ENCODE peak calls at places on chromosomes 5 and 9, in six cellular contexts. One of them, this sample, is unnamed.

GRCh38 chr5:147507480-147508126 is 2.3 kb downstream of the DPYSL3 start:
- DNase-seq in stimulated activated CD4-positive, alpha-beta T cell treated with anti-CD3 and anti-CD28 coated beads, Interleukin-2, amount 100 ng/mL, for 24 hours: no peak
- DNase-seq in stimulated activated CD8-positive, alpha-beta memory T cell treated with anti-CD3 and anti-CD28 coated beads, Interleukin-4, amount 100 ng/mL, for 24 hours: no peak
- DNase-seq in dorsolateral prefrontal cortex: no peak
- DNase-seq in NCI-H2081 treated with DMSO at 0.1 percent for 48 hours: no peak
- DNase-seq in activated naive CD8-positive, alpha-beta T cell treated with anti-CD3 and anti-CD28 coated beads, Interleukin-2, amount 50 U/mL, for 24 hours: no peak
- DNase-seq in this sample: no peak

GRCh38 chr9:34496149-34496712 is 26.6 kb downstream of the ENHO start:
- DNase-seq in stimulated activated CD4-positive, alpha-beta T cell treated with anti-CD3 and anti-CD28 coated beads, Interleukin-2, amount 100 ng/mL, for 24 hours: no peak
- DNase-seq in stimulated activated CD8-positive, alpha-beta memory T cell treated with anti-CD3 and anti-CD28 coated beads, Interleukin-4, amount 100 ng/mL, for 24 hours: no peak
- DNase-seq in dorsolateral prefrontal cortex: no peak
- DNase-seq in NCI-H2081 treated with DMSO at 0.1 percent for 48 hours: no peak
- DNase-seq in activated naive CD8-positive, alpha-beta T cell treated with anti-CD3 and anti-CD28 coated beads, Interleukin-2, amount 50 U/mL, for 24 hours: no peak
- DNase-seq in this sample: no peak

GRCh38 chr5:7754997-7755596 is 95.8 kb downstream of the CFAP90 start:
- DNase-seq in stimulated activated CD4-positive, alpha-beta T cell treated with anti-CD3 and anti-CD28 coated beads, Interleukin-2, amount 100 ng/mL, for 24 hours: peak
- DNase-seq in stimulated activated CD8-positive, alpha-beta memory T cell treated with anti-CD3 and anti-CD28 coated beads, Interleukin-4, amount 100 ng/mL, for 24 hours: peak
- DNase-seq in dorsolateral prefrontal cortex: peak
- DNase-seq in NCI-H2081 treated with DMSO at 0.1 percent for 48 hours: no peak
- DNase-seq in activated naive CD8-positive, alpha-beta T cell treated with anti-CD3 and anti-CD28 coated beads, Interleukin-2, amount 50 U/mL, for 24 hours: peak
- DNase-seq in this sample: peak

GRCh38 chr9:4742246-4742645 is 1.2 kb upstream of the AK3 start:
- DNase-seq in stimulated activated CD4-positive, alpha-beta T cell treated with anti-CD3 and anti-CD28 coated beads, Interleukin-2, amount 100 ng/mL, for 24 hours: no peak
- DNase-seq in stimulated activated CD8-positive, alpha-beta memory T cell treated with anti-CD3 and anti-CD28 coated beads, Interleukin-4, amount 100 ng/mL, for 24 hours: no peak
- DNase-seq in dorsolateral prefrontal cortex: no peak
- DNase-seq in NCI-H2081 treated with DMSO at 0.1 percent for 48 hours: no peak
- DNase-seq in activated naive CD8-positive, alpha-beta T cell treated with anti-CD3 and anti-CD28 coated beads, Interleukin-2, amount 50 U/mL, for 24 hours: no peak
- DNase-seq in this sample: no peak

GRCh38 chr5:139481580-139482049 is 943 bp downstream of the STING1 start:
- DNase-seq in stimulated activated CD4-positive, alpha-beta T cell treated with anti-CD3 and anti-CD28 coated beads, Interleukin-2, amount 100 ng/mL, for 24 hours: peak
- DNase-seq in stimulated activated CD8-positive, alpha-beta memory T cell treated with anti-CD3 and anti-CD28 coated beads, Interleukin-4, amount 100 ng/mL, for 24 hours: no peak
- DNase-seq in dorsolateral prefrontal cortex: no peak
- DNase-seq in NCI-H2081 treated with DMSO at 0.1 percent for 48 hours: no peak
- DNase-seq in activated naive CD8-positive, alpha-beta T cell treated with anti-CD3 and anti-CD28 coated beads, Interleukin-2, amount 50 U/mL, for 24 hours: no peak
- DNase-seq in this sample: peak

GRCh38 chr5:141848771-141849370 is 29.3 kb downstream of the PCDH1 start:
- DNase-seq in stimulated activated CD4-positive, alpha-beta T cell treated with anti-CD3 and anti-CD28 coated beads, Interleukin-2, amount 100 ng/mL, for 24 hours: peak
- DNase-seq in stimulated activated CD8-positive, alpha-beta memory T cell treated with anti-CD3 and anti-CD28 coated beads, Interleukin-4, amount 100 ng/mL, for 24 hours: peak
- DNase-seq in dorsolateral prefrontal cortex: no peak
- DNase-seq in NCI-H2081 treated with DMSO at 0.1 percent for 48 hours: no peak
- DNase-seq in activated naive CD8-positive, alpha-beta T cell treated with anti-CD3 and anti-CD28 coated beads, Interleukin-2, amount 50 U/mL, for 24 hours: peak
- DNase-seq in this sample: peak

GRCh38 chr5:4785971-4786370 is 354.2 kb upstream of the ADAMTS16 start:
- DNase-seq in stimulated activated CD4-positive, alpha-beta T cell treated with anti-CD3 and anti-CD28 coated beads, Interleukin-2, amount 100 ng/mL, for 24 hours: no peak
- DNase-seq in stimulated activated CD8-positive, alpha-beta memory T cell treated with anti-CD3 and anti-CD28 coated beads, Interleukin-4, amount 100 ng/mL, for 24 hours: no peak
- DNase-seq in dorsolateral prefrontal cortex: no peak
- DNase-seq in NCI-H2081 treated with DMSO at 0.1 percent for 48 hours: no peak
- DNase-seq in activated naive CD8-positive, alpha-beta T cell treated with anti-CD3 and anti-CD28 coated beads, Interleukin-2, amount 50 U/mL, for 24 hours: no peak
- DNase-seq in this sample: no peak

GRCh38 chr5:127068771-127069330 is 4.5 kb downstream of the C5orf63 start:
- DNase-seq in stimulated activated CD4-positive, alpha-beta T cell treated with anti-CD3 and anti-CD28 coated beads, Interleukin-2, amount 100 ng/mL, for 24 hours: no peak
- DNase-seq in stimulated activated CD8-positive, alpha-beta memory T cell treated with anti-CD3 and anti-CD28 coated beads, Interleukin-4, amount 100 ng/mL, for 24 hours: no peak
- DNase-seq in dorsolateral prefrontal cortex: no peak
- DNase-seq in NCI-H2081 treated with DMSO at 0.1 percent for 48 hours: no peak
- DNase-seq in activated naive CD8-positive, alpha-beta T cell treated with anti-CD3 and anti-CD28 coated beads, Interleukin-2, amount 50 U/mL, for 24 hours: no peak
- DNase-seq in this sample: no peak

GRCh38 chr9:23537192-23538059 is 288.6 kb downstream of the ELAVL2 start:
- DNase-seq in stimulated activated CD4-positive, alpha-beta T cell treated with anti-CD3 and anti-CD28 coated beads, Interleukin-2, amount 100 ng/mL, for 24 hours: no peak
- DNase-seq in stimulated activated CD8-positive, alpha-beta memory T cell treated with anti-CD3 and anti-CD28 coated beads, Interleukin-4, amount 100 ng/mL, for 24 hours: no peak
- DNase-seq in dorsolateral prefrontal cortex: no peak
- DNase-seq in NCI-H2081 treated with DMSO at 0.1 percent for 48 hours: no peak
- DNase-seq in activated naive CD8-positive, alpha-beta T cell treated with anti-CD3 and anti-CD28 coated beads, Interleukin-2, amount 50 U/mL, for 24 hours: no peak
- DNase-seq in this sample: no peak

GRCh38 chr5:137206030-137206715 is 293.0 kb downstream of the SPOCK1 start:
- DNase-seq in stimulated activated CD4-positive, alpha-beta T cell treated with anti-CD3 and anti-CD28 coated beads, Interleukin-2, amount 100 ng/mL, for 24 hours: no peak
- DNase-seq in stimulated activated CD8-positive, alpha-beta memory T cell treated with anti-CD3 and anti-CD28 coated beads, Interleukin-4, amount 100 ng/mL, for 24 hours: no peak
- DNase-seq in dorsolateral prefrontal cortex: no peak
- DNase-seq in NCI-H2081 treated with DMSO at 0.1 percent for 48 hours: no peak
- DNase-seq in activated naive CD8-positive, alpha-beta T cell treated with anti-CD3 and anti-CD28 coated beads, Interleukin-2, amount 50 U/mL, for 24 hours: no peak
- DNase-seq in this sample: no peak

GRCh38 chr5:132662925-132663770 is 5.2 kb downstream of the IL13 start:
- DNase-seq in stimulated activated CD4-positive, alpha-beta T cell treated with anti-CD3 and anti-CD28 coated beads, Interleukin-2, amount 100 ng/mL, for 24 hours: peak
- DNase-seq in stimulated activated CD8-positive, alpha-beta memory T cell treated with anti-CD3 and anti-CD28 coated beads, Interleukin-4, amount 100 ng/mL, for 24 hours: peak
- DNase-seq in dorsolateral prefrontal cortex: no peak
- DNase-seq in NCI-H2081 treated with DMSO at 0.1 percent for 48 hours: no peak
- DNase-seq in activated naive CD8-positive, alpha-beta T cell treated with anti-CD3 and anti-CD28 coated beads, Interleukin-2, amount 50 U/mL, for 24 hours: peak
- DNase-seq in this sample: peak

GRCh38 chr5:1772634-1773033 is 27.0 kb downstream of the MRPL36 start:
- DNase-seq in stimulated activated CD4-positive, alpha-beta T cell treated with anti-CD3 and anti-CD28 coated beads, Interleukin-2, amount 100 ng/mL, for 24 hours: no peak
- DNase-seq in stimulated activated CD8-positive, alpha-beta memory T cell treated with anti-CD3 and anti-CD28 coated beads, Interleukin-4, amount 100 ng/mL, for 24 hours: no peak
- DNase-seq in dorsolateral prefrontal cortex: no peak
- DNase-seq in NCI-H2081 treated with DMSO at 0.1 percent for 48 hours: no peak
- DNase-seq in activated naive CD8-positive, alpha-beta T cell treated with anti-CD3 and anti-CD28 coated beads, Interleukin-2, amount 50 U/mL, for 24 hours: no peak
- DNase-seq in this sample: no peak

GRCh38 chr9:14293801-14294200 is 20.1 kb downstream of the NFIB start:
- DNase-seq in stimulated activated CD4-positive, alpha-beta T cell treated with anti-CD3 and anti-CD28 coated beads, Interleukin-2, amount 100 ng/mL, for 24 hours: no peak
- DNase-seq in stimulated activated CD8-positive, alpha-beta memory T cell treated with anti-CD3 and anti-CD28 coated beads, Interleukin-4, amount 100 ng/mL, for 24 hours: no peak
- DNase-seq in dorsolateral prefrontal cortex: no peak
- DNase-seq in NCI-H2081 treated with DMSO at 0.1 percent for 48 hours: no peak
- DNase-seq in activated naive CD8-positive, alpha-beta T cell treated with anti-CD3 and anti-CD28 coated beads, Interleukin-2, amount 50 U/mL, for 24 hours: no peak
- DNase-seq in this sample: no peak

GRCh38 chr5:637581-638450 is 25.7 kb downstream of the CEP72 start:
- DNase-seq in stimulated activated CD4-positive, alpha-beta T cell treated with anti-CD3 and anti-CD28 coated beads, Interleukin-2, amount 100 ng/mL, for 24 hours: no peak
- DNase-seq in stimulated activated CD8-positive, alpha-beta memory T cell treated with anti-CD3 and anti-CD28 coated beads, Interleukin-4, amount 100 ng/mL, for 24 hours: no peak
- DNase-seq in dorsolateral prefrontal cortex: no peak
- DNase-seq in NCI-H2081 treated with DMSO at 0.1 percent for 48 hours: no peak
- DNase-seq in activated naive CD8-positive, alpha-beta T cell treated with anti-CD3 and anti-CD28 coated beads, Interleukin-2, amount 50 U/mL, for 24 hours: no peak
- DNase-seq in this sample: no peak

GRCh38 chr5:78927657-78928282 is 57.3 kb downstream of the ARSB start:
- DNase-seq in stimulated activated CD4-positive, alpha-beta T cell treated with anti-CD3 and anti-CD28 coated beads, Interleukin-2, amount 100 ng/mL, for 24 hours: no peak
- DNase-seq in stimulated activated CD8-positive, alpha-beta memory T cell treated with anti-CD3 and anti-CD28 coated beads, Interleukin-4, amount 100 ng/mL, for 24 hours: no peak
- DNase-seq in dorsolateral prefrontal cortex: no peak
- DNase-seq in NCI-H2081 treated with DMSO at 0.1 percent for 48 hours: no peak
- DNase-seq in activated naive CD8-positive, alpha-beta T cell treated with anti-CD3 and anti-CD28 coated beads, Interleukin-2, amount 50 U/mL, for 24 hours: no peak
- DNase-seq in this sample: no peak

GRCh38 chr9:32832354-32832753 is 49.0 kb downstream of the TMEM215 start:
- DNase-seq in stimulated activated CD4-positive, alpha-beta T cell treated with anti-CD3 and anti-CD28 coated beads, Interleukin-2, amount 100 ng/mL, for 24 hours: no peak
- DNase-seq in stimulated activated CD8-positive, alpha-beta memory T cell treated with anti-CD3 and anti-CD28 coated beads, Interleukin-4, amount 100 ng/mL, for 24 hours: no peak
- DNase-seq in dorsolateral prefrontal cortex: no peak
- DNase-seq in NCI-H2081 treated with DMSO at 0.1 percent for 48 hours: no peak
- DNase-seq in activated naive CD8-positive, alpha-beta T cell treated with anti-CD3 and anti-CD28 coated beads, Interleukin-2, amount 50 U/mL, for 24 hours: no peak
- DNase-seq in this sample: no peak

GRCh38 chr5:93336330-93337110 is 244.5 kb downstream of the NR2F1-AS1 start:
- DNase-seq in stimulated activated CD4-positive, alpha-beta T cell treated with anti-CD3 and anti-CD28 coated beads, Interleukin-2, amount 100 ng/mL, for 24 hours: no peak
- DNase-seq in stimulated activated CD8-positive, alpha-beta memory T cell treated with anti-CD3 and anti-CD28 coated beads, Interleukin-4, amount 100 ng/mL, for 24 hours: no peak
- DNase-seq in dorsolateral prefrontal cortex: no peak
- DNase-seq in NCI-H2081 treated with DMSO at 0.1 percent for 48 hours: no peak
- DNase-seq in activated naive CD8-positive, alpha-beta T cell treated with anti-CD3 and anti-CD28 coated beads, Interleukin-2, amount 50 U/mL, for 24 hours: no peak
- DNase-seq in this sample: no peak

GRCh38 chr9:88477300-88477751 is 57.7 kb upstream of the NXNL2 start:
- DNase-seq in stimulated activated CD4-positive, alpha-beta T cell treated with anti-CD3 and anti-CD28 coated beads, Interleukin-2, amount 100 ng/mL, for 24 hours: no peak
- DNase-seq in stimulated activated CD8-positive, alpha-beta memory T cell treated with anti-CD3 and anti-CD28 coated beads, Interleukin-4, amount 100 ng/mL, for 24 hours: no peak
- DNase-seq in dorsolateral prefrontal cortex: no peak
- DNase-seq in NCI-H2081 treated with DMSO at 0.1 percent for 48 hours: no peak
- DNase-seq in activated naive CD8-positive, alpha-beta T cell treated with anti-CD3 and anti-CD28 coated beads, Interleukin-2, amount 50 U/mL, for 24 hours: no peak
- DNase-seq in this sample: no peak

GRCh38 chr5:1709186-1709803 is 90.3 kb downstream of the MRPL36 start:
- DNase-seq in stimulated activated CD4-positive, alpha-beta T cell treated with anti-CD3 and anti-CD28 coated beads, Interleukin-2, amount 100 ng/mL, for 24 hours: no peak
- DNase-seq in stimulated activated CD8-positive, alpha-beta memory T cell treated with anti-CD3 and anti-CD28 coated beads, Interleukin-4, amount 100 ng/mL, for 24 hours: no peak
- DNase-seq in dorsolateral prefrontal cortex: no peak
- DNase-seq in NCI-H2081 treated with DMSO at 0.1 percent for 48 hours: no peak
- DNase-seq in activated naive CD8-positive, alpha-beta T cell treated with anti-CD3 and anti-CD28 coated beads, Interleukin-2, amount 50 U/mL, for 24 hours: no peak
- DNase-seq in this sample: no peak

GRCh38 chr9:136191549-136192286 is 13.2 kb downstream of the LHX3 start:
- DNase-seq in stimulated activated CD4-positive, alpha-beta T cell treated with anti-CD3 and anti-CD28 coated beads, Interleukin-2, amount 100 ng/mL, for 24 hours: no peak
- DNase-seq in stimulated activated CD8-positive, alpha-beta memory T cell treated with anti-CD3 and anti-CD28 coated beads, Interleukin-4, amount 100 ng/mL, for 24 hours: no peak
- DNase-seq in dorsolateral prefrontal cortex: no peak
- DNase-seq in NCI-H2081 treated with DMSO at 0.1 percent for 48 hours: no peak
- DNase-seq in activated naive CD8-positive, alpha-beta T cell treated with anti-CD3 and anti-CD28 coated beads, Interleukin-2, amount 50 U/mL, for 24 hours: no peak
- DNase-seq in this sample: no peak

GRCh38 chr5:150343994-150344393 is 13.5 kb upstream of the TCOF1 start:
- DNase-seq in stimulated activated CD4-positive, alpha-beta T cell treated with anti-CD3 and anti-CD28 coated beads, Interleukin-2, amount 100 ng/mL, for 24 hours: no peak
- DNase-seq in stimulated activated CD8-positive, alpha-beta memory T cell treated with anti-CD3 and anti-CD28 coated beads, Interleukin-4, amount 100 ng/mL, for 24 hours: no peak
- DNase-seq in dorsolateral prefrontal cortex: no peak
- DNase-seq in NCI-H2081 treated with DMSO at 0.1 percent for 48 hours: no peak
- DNase-seq in activated naive CD8-positive, alpha-beta T cell treated with anti-CD3 and anti-CD28 coated beads, Interleukin-2, amount 50 U/mL, for 24 hours: no peak
- DNase-seq in this sample: no peak

GRCh38 chr5:172870261-172870806 is 36.3 kb downstream of the ERGIC1 start:
- DNase-seq in stimulated activated CD4-positive, alpha-beta T cell treated with anti-CD3 and anti-CD28 coated beads, Interleukin-2, amount 100 ng/mL, for 24 hours: no peak
- DNase-seq in stimulated activated CD8-positive, alpha-beta memory T cell treated with anti-CD3 and anti-CD28 coated beads, Interleukin-4, amount 100 ng/mL, for 24 hours: no peak
- DNase-seq in dorsolateral prefrontal cortex: no peak
- DNase-seq in NCI-H2081 treated with DMSO at 0.1 percent for 48 hours: no peak
- DNase-seq in activated naive CD8-positive, alpha-beta T cell treated with anti-CD3 and anti-CD28 coated beads, Interleukin-2, amount 50 U/mL, for 24 hours: no peak
- DNase-seq in this sample: no peak

GRCh38 chr9:78612089-78612488 is 315.2 kb downstream of the PSAT1 start:
- DNase-seq in stimulated activated CD4-positive, alpha-beta T cell treated with anti-CD3 and anti-CD28 coated beads, Interleukin-2, amount 100 ng/mL, for 24 hours: no peak
- DNase-seq in stimulated activated CD8-positive, alpha-beta memory T cell treated with anti-CD3 and anti-CD28 coated beads, Interleukin-4, amount 100 ng/mL, for 24 hours: no peak
- DNase-seq in dorsolateral prefrontal cortex: no peak
- DNase-seq in NCI-H2081 treated with DMSO at 0.1 percent for 48 hours: no peak
- DNase-seq in activated naive CD8-positive, alpha-beta T cell treated with anti-CD3 and anti-CD28 coated beads, Interleukin-2, amount 50 U/mL, for 24 hours: no peak
- DNase-seq in this sample: no peak

GRCh38 chr9:5592904-5593303 is 36.0 kb upstream of the RIC1 start:
- DNase-seq in stimulated activated CD4-positive, alpha-beta T cell treated with anti-CD3 and anti-CD28 coated beads, Interleukin-2, amount 100 ng/mL, for 24 hours: no peak
- DNase-seq in stimulated activated CD8-positive, alpha-beta memory T cell treated with anti-CD3 and anti-CD28 coated beads, Interleukin-4, amount 100 ng/mL, for 24 hours: no peak
- DNase-seq in dorsolateral prefrontal cortex: no peak
- DNase-seq in NCI-H2081 treated with DMSO at 0.1 percent for 48 hours: no peak
- DNase-seq in activated naive CD8-positive, alpha-beta T cell treated with anti-CD3 and anti-CD28 coated beads, Interleukin-2, amount 50 U/mL, for 24 hours: no peak
- DNase-seq in this sample: no peak

GRCh38 chr9:135802876-135803419 is 101.0 kb downstream of the KCNT1 start:
- DNase-seq in stimulated activated CD4-positive, alpha-beta T cell treated with anti-CD3 and anti-CD28 coated beads, Interleukin-2, amount 100 ng/mL, for 24 hours: no peak
- DNase-seq in stimulated activated CD8-positive, alpha-beta memory T cell treated with anti-CD3 and anti-CD28 coated beads, Interleukin-4, amount 100 ng/mL, for 24 hours: no peak
- DNase-seq in dorsolateral prefrontal cortex: no peak
- DNase-seq in NCI-H2081 treated with DMSO at 0.1 percent for 48 hours: no peak
- DNase-seq in activated naive CD8-positive, alpha-beta T cell treated with anti-CD3 and anti-CD28 coated beads, Interleukin-2, amount 50 U/mL, for 24 hours: no peak
- DNase-seq in this sample: no peak

GRCh38 chr9:14221558-14221957 is 92.4 kb downstream of the NFIB start:
- DNase-seq in stimulated activated CD4-positive, alpha-beta T cell treated with anti-CD3 and anti-CD28 coated beads, Interleukin-2, amount 100 ng/mL, for 24 hours: no peak
- DNase-seq in stimulated activated CD8-positive, alpha-beta memory T cell treated with anti-CD3 and anti-CD28 coated beads, Interleukin-4, amount 100 ng/mL, for 24 hours: no peak
- DNase-seq in dorsolateral prefrontal cortex: no peak
- DNase-seq in NCI-H2081 treated with DMSO at 0.1 percent for 48 hours: no peak
- DNase-seq in activated naive CD8-positive, alpha-beta T cell treated with anti-CD3 and anti-CD28 coated beads, Interleukin-2, amount 50 U/mL, for 24 hours: no peak
- DNase-seq in this sample: no peak

GRCh38 chr9:129888085-129888808 is 53.0 kb downstream of the USP20 start:
- DNase-seq in stimulated activated CD4-positive, alpha-beta T cell treated with anti-CD3 and anti-CD28 coated beads, Interleukin-2, amount 100 ng/mL, for 24 hours: peak
- DNase-seq in stimulated activated CD8-positive, alpha-beta memory T cell treated with anti-CD3 and anti-CD28 coated beads, Interleukin-4, amount 100 ng/mL, for 24 hours: peak
- DNase-seq in dorsolateral prefrontal cortex: no peak
- DNase-seq in NCI-H2081 treated with DMSO at 0.1 percent for 48 hours: no peak
- DNase-seq in activated naive CD8-positive, alpha-beta T cell treated with anti-CD3 and anti-CD28 coated beads, Interleukin-2, amount 50 U/mL, for 24 hours: peak
- DNase-seq in this sample: peak

GRCh38 chr9:129143031-129143441 is 31.8 kb downstream of the PTPA start:
- DNase-seq in stimulated activated CD4-positive, alpha-beta T cell treated with anti-CD3 and anti-CD28 coated beads, Interleukin-2, amount 100 ng/mL, for 24 hours: peak
- DNase-seq in stimulated activated CD8-positive, alpha-beta memory T cell treated with anti-CD3 and anti-CD28 coated beads, Interleukin-4, amount 100 ng/mL, for 24 hours: peak
- DNase-seq in dorsolateral prefrontal cortex: peak
- DNase-seq in NCI-H2081 treated with DMSO at 0.1 percent for 48 hours: peak
- DNase-seq in activated naive CD8-positive, alpha-beta T cell treated with anti-CD3 and anti-CD28 coated beads, Interleukin-2, amount 50 U/mL, for 24 hours: peak
- DNase-seq in this sample: peak

GRCh38 chr5:154543380-154543779 is 65.4 kb upstream of the HAND1 start:
- DNase-seq in stimulated activated CD4-positive, alpha-beta T cell treated with anti-CD3 and anti-CD28 coated beads, Interleukin-2, amount 100 ng/mL, for 24 hours: no peak
- DNase-seq in stimulated activated CD8-positive, alpha-beta memory T cell treated with anti-CD3 and anti-CD28 coated beads, Interleukin-4, amount 100 ng/mL, for 24 hours: no peak
- DNase-seq in dorsolateral prefrontal cortex: no peak
- DNase-seq in NCI-H2081 treated with DMSO at 0.1 percent for 48 hours: no peak
- DNase-seq in activated naive CD8-positive, alpha-beta T cell treated with anti-CD3 and anti-CD28 coated beads, Interleukin-2, amount 50 U/mL, for 24 hours: no peak
- DNase-seq in this sample: no peak

GRCh38 chr5:14327624-14328023 is 184.5 kb downstream of the TRIO start:
- DNase-seq in stimulated activated CD4-positive, alpha-beta T cell treated with anti-CD3 and anti-CD28 coated beads, Interleukin-2, amount 100 ng/mL, for 24 hours: no peak
- DNase-seq in stimulated activated CD8-positive, alpha-beta memory T cell treated with anti-CD3 and anti-CD28 coated beads, Interleukin-4, amount 100 ng/mL, for 24 hours: no peak
- DNase-seq in dorsolateral prefrontal cortex: no peak
- DNase-seq in NCI-H2081 treated with DMSO at 0.1 percent for 48 hours: no peak
- DNase-seq in activated naive CD8-positive, alpha-beta T cell treated with anti-CD3 and anti-CD28 coated beads, Interleukin-2, amount 50 U/mL, for 24 hours: no peak
- DNase-seq in this sample: no peak

This sample was measured in activated CD8-positive, alpha-beta T cell treated with anti-CD3 and anti-CD28 coated beads, Interleukin-2, amount 10 ng/mL, durations not matched to agents 7 days and 5 days.